ENCODE peak calls at places on chromosomes 2 and 18, in five cellular contexts. Q, L, Y, K and W are unnamed samples.

GRCh38 chr2:182446087-182446486 is 19.3 kb upstream of the PDE1A start:
- DNase-seq in L (no peak), Y (no peak), Q (no peak), K (no peak), W (no peak)

GRCh38 chr2:31318360-31319336 is 84.7 kb downstream of the EHD3 start:
- DNase-seq in L (no peak), Y (no peak), Q (no peak), K (peak), W (no peak)

GRCh38 chr2:152508446-152508845 is 173.5 kb downstream of the FMNL2 start:
- DNase-seq in Y (no peak), L (no peak), Q (no peak), K (no peak), W (no peak)

GRCh38 chr18:55301196-55301540 is 286.8 kb downstream of the TCF4 start:
- DNase-seq in Q (no peak), Y (no peak), K (no peak), L (no peak), W (no peak)

GRCh38 chr2:83055338-83056010 is 1403.6 kb downstream of the SUCLG1 start:
- DNase-seq in K (peak), L (no peak), Q (peak), Y (no peak), W (no peak)

GRCh38 chr2:152566034-152566727 is 151.1 kb downstream of the PRPF40A start:
- DNase-seq in Y (no peak), K (no peak), Q (no peak), L (no peak), W (no peak)

GRCh38 chr2:238143239-238143951 is 4.9 kb downstream of the KLHL30 start:
- DNase-seq in Q (peak), L (no peak), K (peak), Y (no peak), W (no peak)

GRCh38 chr2:108409768-108410167 is 32.0 kb downstream of the SULT1C4 start:
- DNase-seq in K (peak), Y (no peak), Q (no peak), L (no peak), W (no peak)

GRCh38 chr18:48270929-48271328 is 138.3 kb downstream of the ZBTB7C start:
- DNase-seq in K (no peak), L (no peak), Y (no peak), Q (no peak), W (no peak)